ENCODE peak calls at places on chromosomes 13 and 19, in ten cellular contexts. N is GM06990; M is astrocyte; T is neural progenitor cell; Y is endodermal cell; J is HCT116; W is testis; C is activated CD8-positive, alpha-beta T cell treated with anti-CD3 and anti-CD28 coated beads for 36 hours; F is lower leg skin; R is psoas muscle. H is an unnamed sample.

GRCh38 chr13:20609145-20609544 is 42.2 kb downstream of the IFT88 start:
- DNase-seq in T (no peak), N (no peak), F (no peak), M (peak; percentile 80), W (no peak), J (no peak), R (no peak), C (no peak), Y (no peak), H (no peak)

GRCh38 chr19:7570761-7571160 is 24.9 kb upstream of the CAMSAP3 start:
- DNase-seq in N (no peak), W (no peak), Y (no peak), T (no peak), M (no peak), F (no peak), C (no peak), R (no peak), J (no peak), H (no peak)

GRCh38 chr19:7930765-7931164 is 4.8 kb upstream of the CTXN1 start:
- DNase-seq in J (no peak), R (no peak), Y (no peak), C (no peak), T (no peak), M (no peak), N (no peak), F (no peak), W (no peak), H (no peak)

GRCh38 chr19:54729416-54730188 is 5.4 kb downstream of the KIR3DL3 start:
- DNase-seq in T (no peak), J (no peak), W (no peak), R (no peak), Y (no peak), N (no peak), M (no peak), C (no peak), F (no peak), H (no peak)

GRCh38 chr13:100314132-100314910 is 225.4 kb downstream of the PCCA start:
- DNase-seq in F (no peak), Y (no peak), W (no peak), J (no peak), C (no peak), T (no peak), R (no peak), M (no peak), N (no peak), H (no peak)

GRCh38 chr13:37652596-37652995 is 54.0 kb upstream of the POSTN start:
- DNase-seq in M (peak; percentile 47), T (no peak), R (no peak), W (no peak), N (no peak), J (no peak), Y (no peak), F (no peak), C (no peak), H (no peak)

GRCh38 chr13:32033744-32034143 is 2.2 kb downstream of the FRY start:
- DNase-seq in C (no peak), R (no peak), N (no peak), J (no peak), M (no peak), Y (no peak), F (no peak), W (no peak), T (no peak), H (no peak)

GRCh38 chr19:10961763-10962536 is 1.1 kb downstream of the SMARCA4 start:
- DNase-seq in C (no peak), N (no peak), F (no peak), T (peak; percentile 75), R (no peak), J (no peak), W (no peak), Y (no peak), M (no peak), H (peak; percentile 23)

GRCh38 chr13:24251525-24251924 is 57.9 kb upstream of the C1QTNF9 start:
- DNase-seq in T (no peak), R (no peak), J (no peak), F (no peak), W (no peak), Y (no peak), M (no peak), C (peak; percentile 92), N (no peak), H (no peak)

GRCh38 chr13:44191504-44192171 is 182.0 kb upstream of the SERP2 start:
- DNase-seq in R (peak; percentile 22), Y (peak; percentile 70), C (peak; percentile 53), T (peak; percentile 83), F (peak; percentile 69), M (peak; percentile 61), N (no peak), J (peak; percentile 81), W (peak; percentile 60), H (peak; percentile 19)

GRCh38 chr13:67416047-67416925 is 186.2 kb upstream of the PCDH9 start:
- DNase-seq in Y (peak; percentile 93), N (no peak), T (peak; percentile 68), R (no peak), C (no peak), W (peak; percentile 58), F (no peak), J (no peak), M (peak; percentile 1), H (no peak)

GRCh38 chr19:38773469-38774177 is at the start of gene LGALS7:
- DNase-seq in R (no peak), Y (no peak), M (no peak), F (no peak), J (no peak), W (no peak), T (no peak), N (no peak), C (no peak), H (no peak)

GRCh38 chr19:33473644-33474305 is 47.8 kb downstream of the PEPD start:
- DNase-seq in W (no peak), R (no peak), N (no peak), C (no peak), Y (peak; percentile 19), F (no peak), J (no peak), M (peak; percentile 73), T (no peak), H (no peak)

DNA sequence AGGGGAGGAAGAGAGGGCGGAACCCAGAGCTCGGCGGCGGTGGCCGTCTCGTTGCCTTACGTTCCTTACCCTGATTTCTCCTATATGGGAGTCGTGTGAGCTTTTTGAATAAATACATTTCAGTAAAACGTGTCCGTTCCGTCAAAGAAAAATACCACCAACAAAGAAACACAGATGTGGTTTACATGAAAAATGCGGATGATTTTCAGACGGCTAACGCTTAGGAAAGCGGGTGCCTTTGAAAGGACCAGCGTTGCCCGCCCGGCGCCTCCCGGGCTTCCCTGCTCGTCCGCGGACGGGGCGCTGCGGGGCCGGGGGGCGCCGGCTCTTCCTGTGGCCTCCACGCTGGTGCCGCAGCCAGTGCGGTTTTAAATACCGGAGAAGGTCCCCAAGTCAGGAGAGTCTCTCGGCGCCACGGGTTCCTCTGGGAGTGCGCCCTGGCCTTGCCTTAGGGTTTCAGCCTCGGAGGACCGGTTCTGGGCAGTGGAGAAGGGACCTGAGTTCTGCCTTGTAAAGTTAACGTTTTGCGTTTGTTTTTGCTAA is 813 bp downstream of the UPF3A start:
- DNase-seq in N (peak; percentile 86), W (peak; percentile 47), T (peak; percentile 72), M (no peak), R (peak; percentile 29), F (peak; percentile 24), Y (peak; percentile 75), J (no peak), C (peak; percentile 41), H (peak; percentile 79)
- TF ChIP-seq CTCF in N (no peak), W (no peak), T (no peak), M (no peak), R (no peak), F (no peak), Y (no peak), J (no peak), C (no peak), H (no peak)

GRCh38 chr19:46076951-46077814 is 36.4 kb upstream of the IGFL4 start:
- DNase-seq in F (peak; percentile 54), Y (peak; percentile 94), C (peak; percentile 62), N (peak; percentile 39), J (peak; percentile 82), R (no peak), W (peak; percentile 78), T (peak; percentile 94), M (peak; percentile 62), H (peak; percentile 75)

GRCh38 chr19:46076031-46076880 is 35.5 kb upstream of the IGFL4 start:
- DNase-seq in W (no peak), M (no peak), C (no peak), J (no peak), Y (no peak), F (no peak), R (no peak), N (no peak), T (no peak), H (no peak)

GRCh38 chr19:46080561-46080960 is 39.8 kb upstream of the IGFL4 start:
- DNase-seq in R (no peak), Y (no peak), M (peak; percentile 100), N (no peak), C (no peak), F (no peak), T (no peak), J (no peak), W (peak; percentile 46), H (no peak)

GRCh38 chr19:46081928-46082727 is 41.3 kb upstream of the IGFL4 start:
- DNase-seq in R (no peak), F (peak; percentile 40), N (no peak), J (peak; percentile 48), C (peak; percentile 9), Y (peak; percentile 58), T (peak; percentile 65), W (no peak), M (peak; percentile 59), H (peak; percentile 63)

GRCh38 chr19:46077815-46078167 is 37.0 kb upstream of the IGFL4 start:
- DNase-seq in J (no peak), M (no peak), F (no peak), R (no peak), T (no peak), C (no peak), W (no peak), Y (no peak), N (no peak), H (no peak)
- TF ChIP-seq CTCF in J (no peak), M (no peak), F (no peak), R (no peak), T (no peak), C (peak; percentile 15), W (no peak), Y (no peak), N (no peak), H (no peak)

GRCh38 chr19:17086811-17087210 is 11.2 kb downstream of the MYO9B start:
- DNase-seq in W (no peak), F (no peak), C (no peak), M (no peak), R (no peak), J (no peak), N (no peak), T (no peak), Y (no peak), H (no peak)
- TF ChIP-seq CTCF in W (no peak), F (no peak), C (no peak), M (no peak), R (no peak), J (no peak), N (no peak), T (no peak), Y (no peak), H (no peak)

DNA sequence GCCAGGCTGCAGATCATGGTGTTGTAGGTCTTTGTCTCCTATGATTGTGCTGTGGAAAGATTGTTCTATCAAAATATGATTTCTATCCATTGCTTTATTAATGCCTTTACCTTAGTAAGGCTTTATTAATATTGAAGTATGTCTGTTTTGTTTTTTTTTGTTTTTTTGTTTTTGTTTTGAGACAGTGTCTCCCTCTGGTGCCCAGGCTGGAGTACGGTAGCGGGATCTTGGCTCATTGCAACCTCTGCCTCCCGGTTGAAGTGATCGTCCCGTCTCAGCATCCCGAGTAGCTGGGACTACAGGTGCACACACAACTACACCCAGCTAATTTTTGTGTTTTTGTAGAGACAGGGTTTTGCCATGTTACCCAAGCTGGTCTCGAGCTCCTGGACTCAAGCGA is 7.7 kb downstream of the IRGC start:
- DNase-seq in W (no peak), M (no peak), C (no peak), F (no peak), J (peak; percentile 33), R (no peak), Y (no peak), T (no peak), N (no peak), H (no peak)
- TF ChIP-seq CTCF in W (no peak), M (no peak), C (no peak), F (no peak), J (peak; percentile 78), R (peak; percentile 4), Y (peak; percentile 68), T (peak; percentile 44), N (peak; percentile 11), H (no peak)

H was measured in GM13977.